ENCODE peak calls at places on chromosome 17, in nine cellular contexts. D is CMK; O is AG10803; F is choroid plexus epithelial cell; X is activated naive CD4-positive, alpha-beta T cell treated with Interleukin-2 at 50 U/mL for 16 hours; U is globus pallidus; S is AG08396; T is HS-27A; H is lung. L is an unnamed sample.

GRCh38 chr17:67139289-67139688 is 94.9 kb downstream of the CACNG1 start:
- DNase-seq in O (no peak), F (no peak), D (no peak), H (no peak), X (no peak), S (no peak), T (no peak), U (no peak), L (no peak)

GRCh38 chr17:9120471-9120870 is 99.2 kb downstream of the NTN1 start:
- DNase-seq in S (no peak), F (no peak), T (no peak), X (no peak), H (no peak), U (no peak), D (no peak), O (no peak), L (no peak)

GRCh38 chr17:12568358-12569251 is 97.1 kb upstream of the MYOCD start:
- DNase-seq in T (no peak), H (no peak), D (no peak), X (no peak), F (peak; percentile 17), O (no peak), U (no peak), S (no peak), L (no peak)

GRCh38 chr17:38613981-38614779 is 8.4 kb upstream of the SRCIN1 start:
- DNase-seq in S (no peak), D (no peak), T (no peak), O (no peak), F (no peak), U (no peak), X (no peak), H (no peak), L (no peak)

GRCh38 chr17:57985675-57985974 is 2.4 kb downstream of the VEZF1 start:
- DNase-seq in U (no peak), X (no peak), D (no peak), O (peak; percentile 58), F (peak; percentile 25), S (peak; percentile 47), H (no peak), T (no peak), L (peak; percentile 25)

GRCh38 chr17:31321481-31321880 is at the start of gene EVI2A:
- DNase-seq in D (no peak), T (no peak), O (peak; percentile 70), F (peak; percentile 90), S (peak; percentile 36), U (peak; percentile 94), X (peak; percentile 81), H (no peak), L (peak; percentile 88)

GRCh38 chr17:73643846-73644144 is 450 bp downstream of the SDK2 start:
- DNase-seq in D (no peak), O (no peak), S (no peak), U (no peak), X (no peak), T (no peak), H (no peak), F (no peak), L (no peak)

GRCh38 chr17:68600881-68601564 is at the start of gene FAM20A:
- DNase-seq in F (peak; percentile 5), T (no peak), U (no peak), H (peak; percentile 76), D (no peak), S (peak; percentile 52), O (peak; percentile 34), X (no peak), L (no peak)

GRCh38 chr17:21361020-21361809 is 14.9 kb upstream of the KCNJ12 start:
- DNase-seq in D (no peak), X (no peak), U (no peak), O (no peak), F (no peak), T (no peak), S (no peak), H (no peak), L (no peak)

GRCh38 chr17:19336938-19337711 is 25.4 kb downstream of the B9D1 start:
- DNase-seq in F (no peak), U (peak; percentile 82), S (no peak), O (no peak), D (no peak), T (no peak), X (no peak), H (no peak), L (no peak)

GRCh38 chr17:63082273-63082861 is 116.3 kb downstream of the TANC2 start:
- DNase-seq in D (no peak), O (peak; percentile 42), S (no peak), F (peak; percentile 74), X (no peak), T (peak; percentile 0), H (no peak), U (no peak), L (peak; percentile 58)

GRCh38 chr17:41519501-41520224 is 973 bp upstream of the KRT15 start:
- DNase-seq in S (no peak), D (no peak), H (peak; percentile 60), T (no peak), F (no peak), X (no peak), U (no peak), O (no peak), L (no peak)

GRCh38 chr17:46821482-46822387 is 3.2 kb upstream of the WNT3 start:
- DNase-seq in O (no peak), X (no peak), D (no peak), U (no peak), H (no peak), T (no peak), S (no peak), F (no peak), L (no peak)

GRCh38 chr17:76873856-76874255 is 5.7 kb downstream of the MGAT5B start:
- DNase-seq in O (peak; percentile 60), D (no peak), S (no peak), F (peak; percentile 16), U (no peak), X (no peak), T (no peak), H (no peak), L (peak; percentile 21)

GRCh38 chr17:82118815-82119380 is 20.9 kb upstream of the FASN start:
- DNase-seq in T (no peak), U (peak; percentile 36), F (peak; percentile 59), O (no peak), H (no peak), X (no peak), D (no peak), S (no peak), L (peak; percentile 52)

GRCh38 chr17:58325976-58326468 is 2.6 kb downstream of the TSPOAP1 start:
- DNase-seq in D (no peak), O (no peak), F (no peak), U (no peak), H (no peak), X (no peak), T (no peak), S (no peak), L (no peak)

GRCh38 chr17:40915199-40915661 is 22.2 kb downstream of the KRT23 start:
- DNase-seq in T (peak; percentile 59), O (peak; percentile 96), U (no peak), X (no peak), S (peak; percentile 61), H (no peak), D (no peak), F (peak; percentile 95), L (peak; percentile 98)

GRCh38 chr17:76272541-76273434 is 7.6 kb downstream of the UBALD2 start:
- DNase-seq in H (no peak), D (no peak), O (no peak), S (no peak), U (no peak), F (no peak), T (no peak), X (peak; percentile 65), L (no peak)

GRCh38 chr17:9928601-9929341 is 23.7 kb upstream of the RCVRN start:
- DNase-seq in U (no peak), F (peak; percentile 86), T (peak; percentile 14), S (peak; percentile 39), D (no peak), H (no peak), X (no peak), O (peak; percentile 76), L (peak; percentile 96)